ENCODE peak calls at places on chromosomes 12 and 14, in six cellular contexts. One of them, this sample, is unnamed.
A peak's percentile ranks its signal among the peaks of the same experiment; 100 is the strongest.

GRCh38 chr14:49497725-49498348 is 88.3 kb downstream of the RPS29 start:
- DNase-seq in hypothalamus: no peak
- DNase-seq in AG20443: peak; percentile 69
- DNase-seq in lower leg skin: no peak
- DNase-seq in sciatic nerve: no peak
- DNase-seq in GM23248: peak; percentile 74
- DNase-seq in this sample: peak; percentile 84

GRCh38 chr12:109827566-109828550 is 5.3 kb downstream of the TRPV4 start:
- DNase-seq in hypothalamus: peak; percentile 14
- DNase-seq in AG20443: no peak
- DNase-seq in lower leg skin: peak; percentile 35
- DNase-seq in sciatic nerve: peak; percentile 69
- DNase-seq in GM23248: no peak
- DNase-seq in this sample: no peak

GRCh38 chr14:66974397-66975025 is 214.7 kb upstream of the GARIN2 start:
- DNase-seq in hypothalamus: no peak
- DNase-seq in AG20443: no peak
- DNase-seq in lower leg skin: no peak
- DNase-seq in sciatic nerve: no peak
- DNase-seq in GM23248: peak; percentile 15
- DNase-seq in this sample: no peak

GRCh38 chr12:15700595-15700994 is 88.6 kb downstream of the EPS8 start:
- DNase-seq in hypothalamus: no peak
- DNase-seq in AG20443: peak; percentile 64
- DNase-seq in lower leg skin: no peak
- DNase-seq in sciatic nerve: no peak
- DNase-seq in GM23248: peak; percentile 95
- DNase-seq in this sample: peak; percentile 35

GRCh38 chr12:9951026-9951652 is 19.0 kb upstream of the CLEC2A start:
- DNase-seq in hypothalamus: no peak
- DNase-seq in AG20443: no peak
- DNase-seq in lower leg skin: no peak
- DNase-seq in sciatic nerve: no peak
- DNase-seq in GM23248: peak; percentile 6
- DNase-seq in this sample: no peak

GRCh38 chr12:108505121-108505520 is 10.0 kb upstream of the FICD start:
- DNase-seq in hypothalamus: no peak
- DNase-seq in AG20443: no peak
- DNase-seq in lower leg skin: no peak
- DNase-seq in sciatic nerve: no peak
- DNase-seq in GM23248: no peak
- DNase-seq in this sample: peak; percentile 30

GRCh38 chr14:90093942-90094595 is 32.3 kb downstream of the KCNK13 start:
- DNase-seq in hypothalamus: no peak
- DNase-seq in AG20443: peak; percentile 24
- DNase-seq in lower leg skin: no peak
- DNase-seq in sciatic nerve: no peak
- DNase-seq in GM23248: peak; percentile 65
- DNase-seq in this sample: peak; percentile 49

GRCh38 chr12:113506867-113507266 is 35.2 kb upstream of the LHX5 start:
- DNase-seq in hypothalamus: no peak
- DNase-seq in AG20443: no peak
- DNase-seq in lower leg skin: no peak
- DNase-seq in sciatic nerve: no peak
- DNase-seq in GM23248: no peak
- DNase-seq in this sample: peak; percentile 39

GRCh38 chr12:119208626-119209061 is 29.9 kb downstream of the HSPB8 start:
- DNase-seq in hypothalamus: peak; percentile 53
- DNase-seq in AG20443: peak; percentile 75
- DNase-seq in lower leg skin: peak; percentile 86
- DNase-seq in sciatic nerve: peak; percentile 68
- DNase-seq in GM23248: peak; percentile 83
- DNase-seq in this sample: peak; percentile 88

GRCh38 chr12:92898755-92899154 is 30.3 kb downstream of the EEA1 start:
- DNase-seq in hypothalamus: no peak
- DNase-seq in AG20443: no peak
- DNase-seq in lower leg skin: no peak
- DNase-seq in sciatic nerve: no peak
- DNase-seq in GM23248: peak; percentile 62
- DNase-seq in this sample: no peak

GRCh38 chr12:115508990-115509389 is 768.5 kb downstream of the MED13L start:
- DNase-seq in hypothalamus: no peak
- DNase-seq in AG20443: no peak
- DNase-seq in lower leg skin: no peak
- DNase-seq in sciatic nerve: no peak
- DNase-seq in GM23248: no peak
- DNase-seq in this sample: no peak

GRCh38 chr12:128388461-128388921 is 121.5 kb downstream of the TMEM132C start:
- DNase-seq in hypothalamus: no peak
- DNase-seq in AG20443: no peak
- DNase-seq in lower leg skin: peak; percentile 23
- DNase-seq in sciatic nerve: no peak
- DNase-seq in GM23248: no peak
- DNase-seq in this sample: no peak

GRCh38 chr14:92513966-92514843 is 624 bp downstream of the RIN3 start:
- DNase-seq in hypothalamus: no peak
- DNase-seq in AG20443: peak; percentile 53
- DNase-seq in lower leg skin: no peak
- DNase-seq in sciatic nerve: no peak
- DNase-seq in GM23248: peak; percentile 60
- DNase-seq in this sample: peak; percentile 47

GRCh38 chr14:93980464-93981201 is 4.3 kb upstream of the ASB2 start:
- DNase-seq in hypothalamus: no peak
- DNase-seq in AG20443: no peak
- DNase-seq in lower leg skin: no peak
- DNase-seq in sciatic nerve: no peak
- DNase-seq in GM23248: peak; percentile 24
- DNase-seq in this sample: no peak

GRCh38 chr12:114405199-114405448 is 820 bp downstream of the TBX5 start:
- DNase-seq in hypothalamus: no peak
- DNase-seq in AG20443: no peak
- DNase-seq in lower leg skin: no peak
- DNase-seq in sciatic nerve: no peak
- DNase-seq in GM23248: peak; percentile 54
- DNase-seq in this sample: no peak

GRCh38 chr12:117882603-117883184 is 86.1 kb downstream of the KSR2 start:
- DNase-seq in hypothalamus: no peak
- DNase-seq in AG20443: no peak
- DNase-seq in lower leg skin: no peak
- DNase-seq in sciatic nerve: no peak
- DNase-seq in GM23248: no peak
- DNase-seq in this sample: no peak

GRCh38 chr12:44874981-44875416 is 1.1 kb downstream of the NELL2 start:
- DNase-seq in hypothalamus: no peak
- DNase-seq in AG20443: peak; percentile 9
- DNase-seq in lower leg skin: no peak
- DNase-seq in sciatic nerve: no peak
- DNase-seq in GM23248: peak; percentile 7
- DNase-seq in this sample: peak; percentile 72

GRCh38 chr14:28780843-28781503 is 14.4 kb downstream of the FOXG1 start:
- DNase-seq in hypothalamus: no peak
- DNase-seq in AG20443: no peak
- DNase-seq in lower leg skin: no peak
- DNase-seq in sciatic nerve: no peak
- DNase-seq in GM23248: no peak
- DNase-seq in this sample: no peak

GRCh38 chr12:51082561-51083139 is 746 bp downstream of the CSRNP2 start:
- DNase-seq in hypothalamus: peak; percentile 45
- DNase-seq in AG20443: peak; percentile 45
- DNase-seq in lower leg skin: no peak
- DNase-seq in sciatic nerve: no peak
- DNase-seq in GM23248: peak; percentile 70
- DNase-seq in this sample: peak; percentile 58

GRCh38 chr14:61280092-61280525 is 1.0 kb downstream of the TMEM30B start:
- DNase-seq in hypothalamus: no peak
- DNase-seq in AG20443: no peak
- DNase-seq in lower leg skin: no peak
- DNase-seq in sciatic nerve: no peak
- DNase-seq in GM23248: no peak
- DNase-seq in this sample: peak; percentile 67

GRCh38 chr12:77070382-77071294 is 5.3 kb upstream of the E2F7 start:
- DNase-seq in hypothalamus: no peak
- DNase-seq in AG20443: no peak
- DNase-seq in lower leg skin: no peak
- DNase-seq in sciatic nerve: no peak
- DNase-seq in GM23248: no peak
- DNase-seq in this sample: no peak

GRCh38 chr14:68549966-68550705 is 242.7 kb downstream of the ZFP36L1 start:
- DNase-seq in hypothalamus: no peak
- DNase-seq in AG20443: no peak
- DNase-seq in lower leg skin: no peak
- DNase-seq in sciatic nerve: no peak
- DNase-seq in GM23248: no peak
- DNase-seq in this sample: peak; percentile 39

GRCh38 chr14:68627868-68628604 is 164.8 kb downstream of the ZFP36L1 start:
- DNase-seq in hypothalamus: peak; percentile 81
- DNase-seq in AG20443: no peak
- DNase-seq in lower leg skin: no peak
- DNase-seq in sciatic nerve: peak; percentile 88
- DNase-seq in GM23248: no peak
- DNase-seq in this sample: peak; percentile 78

GRCh38 chr12:89497005-89497404 is 27.6 kb downstream of the GALNT4 start:
- DNase-seq in hypothalamus: no peak
- DNase-seq in AG20443: no peak
- DNase-seq in lower leg skin: no peak
- DNase-seq in sciatic nerve: no peak
- DNase-seq in GM23248: no peak
- DNase-seq in this sample: no peak

GRCh38 chr14:94754391-94754942 is 15.4 kb downstream of the GSC start:
- DNase-seq in hypothalamus: no peak
- DNase-seq in AG20443: no peak
- DNase-seq in lower leg skin: no peak
- DNase-seq in sciatic nerve: no peak
- DNase-seq in GM23248: no peak
- DNase-seq in this sample: no peak

GRCh38 chr12:646303-647038 is 16.8 kb downstream of the NINJ2 start:
- DNase-seq in hypothalamus: no peak
- DNase-seq in AG20443: peak; percentile 53
- DNase-seq in lower leg skin: peak; percentile 64
- DNase-seq in sciatic nerve: peak; percentile 80
- DNase-seq in GM23248: peak; percentile 82
- DNase-seq in this sample: no peak

GRCh38 chr14:106657460-106657859 is 1131.1 kb downstream of the TMEM121 start:
- DNase-seq in hypothalamus: no peak
- DNase-seq in AG20443: no peak
- DNase-seq in lower leg skin: no peak
- DNase-seq in sciatic nerve: no peak
- DNase-seq in GM23248: no peak
- DNase-seq in this sample: no peak

GRCh38 chr14:56195727-56196126 is 77.5 kb downstream of the PELI2 start:
- DNase-seq in hypothalamus: no peak
- DNase-seq in AG20443: no peak
- DNase-seq in lower leg skin: peak; percentile 55
- DNase-seq in sciatic nerve: no peak
- DNase-seq in GM23248: peak; percentile 14
- DNase-seq in this sample: peak; percentile 91

GRCh38 chr14:95725685-95726336 is 11.9 kb upstream of the TCL1A start:
- DNase-seq in hypothalamus: no peak
- DNase-seq in AG20443: no peak
- DNase-seq in lower leg skin: no peak
- DNase-seq in sciatic nerve: no peak
- DNase-seq in GM23248: no peak
- DNase-seq in this sample: no peak

GRCh38 chr12:78483767-78484315 is 380.7 kb upstream of the SYT1 start:
- DNase-seq in hypothalamus: no peak
- DNase-seq in AG20443: no peak
- DNase-seq in lower leg skin: no peak
- DNase-seq in sciatic nerve: no peak
- DNase-seq in GM23248: no peak
- DNase-seq in this sample: no peak

GRCh38 chr12:119694111-119694510 is 26.2 kb downstream of the PRKAB1 start:
- DNase-seq in hypothalamus: no peak
- DNase-seq in AG20443: no peak
- DNase-seq in lower leg skin: no peak
- DNase-seq in sciatic nerve: no peak
- DNase-seq in GM23248: no peak
- DNase-seq in this sample: no peak

GRCh38 chr12:113136128-113136989 is 798 bp upstream of the RASAL1 start:
- DNase-seq in hypothalamus: peak; percentile 69
- DNase-seq in AG20443: no peak
- DNase-seq in lower leg skin: no peak
- DNase-seq in sciatic nerve: no peak
- DNase-seq in GM23248: no peak
- DNase-seq in this sample: peak; percentile 83

This sample was measured in DMS53.